ENCODE peak calls at places on chromosomes 1 and 21, in ten cellular contexts. Q, P, D, X, A, J, H, N, C and O are unnamed samples.

GRCh38 chr1:86938450-86938849 is 24.0 kb downstream of the HS2ST1 start:
- DNase-seq in Q (peak; percentile 15), P (no peak), D (no peak), X (no peak), A (no peak), J (no peak), H (no peak), N (no peak), C (no peak), O (peak; percentile 27)

GRCh38 chr1:41670558-41670957 is 186.1 kb upstream of the EDN2 start:
- DNase-seq in Q (peak; percentile 87), P (no peak), D (no peak), X (no peak), A (no peak), J (no peak), H (no peak), N (peak; percentile 36), C (peak; percentile 86), O (no peak)

GRCh38 chr1:19814681-19815503 is at the start of gene RNF186:
- DNase-seq in Q (no peak), P (no peak), D (no peak), X (no peak), A (peak; percentile 85), J (no peak), H (no peak), N (no peak), C (no peak), O (no peak)

GRCh38 chr21:21714396-21714795 is 716.2 kb downstream of the NCAM2 start:
- DNase-seq in Q (peak; percentile 82), P (no peak), D (no peak), X (no peak), A (no peak), J (no peak), H (no peak), N (peak; percentile 63), C (peak; percentile 91), O (no peak)

GRCh38 chr1:162232034-162232433 is 144.6 kb downstream of the SPATA46 start:
- DNase-seq in Q (no peak), P (no peak), D (no peak), X (no peak), A (no peak), J (no peak), H (no peak), N (no peak), C (no peak), O (no peak)

GRCh38 chr21:27713159-27714109 is 746.5 kb upstream of the ADAMTS5 start:
- DNase-seq in Q (no peak), P (no peak), D (no peak), X (no peak), A (no peak), J (no peak), H (no peak), N (peak; percentile 27), C (no peak), O (no peak)

GRCh38 chr1:242240061-242240460 is 241.2 kb upstream of the MAP1LC3C start:
- DNase-seq in Q (no peak), P (no peak), D (no peak), X (no peak), A (peak; percentile 31), J (no peak), H (no peak), N (no peak), C (no peak), O (no peak)

GRCh38 chr1:231460614-231461013 is 38.5 kb upstream of the EGLN1 start:
- DNase-seq in Q (no peak), P (peak; percentile 40), D (no peak), X (peak; percentile 37), A (no peak), J (no peak), H (peak; percentile 25), N (peak; percentile 18), C (no peak), O (no peak)

GRCh38 chr1:208714356-208714755 is 470.2 kb upstream of the PLXNA2 start:
- DNase-seq in Q (no peak), P (no peak), D (no peak), X (no peak), A (no peak), J (no peak), H (no peak), N (no peak), C (no peak), O (peak; percentile 55)

GRCh38 chr1:217443845-217444244 is 187.0 kb downstream of the GPATCH2 start:
- DNase-seq in Q (no peak), P (no peak), D (no peak), X (no peak), A (no peak), J (no peak), H (no peak), N (no peak), C (no peak), O (no peak)

GRCh38 chr1:28290851-28291250 is 31.5 kb downstream of the SESN2 start:
- DNase-seq in Q (no peak), P (no peak), D (no peak), X (no peak), A (no peak), J (no peak), H (no peak), N (no peak), C (no peak), O (no peak)

GRCh38 chr21:45554477-45555175 is 12.4 kb upstream of the SLC19A1 start:
- DNase-seq in Q (peak; percentile 48), P (peak; percentile 80), D (peak; percentile 45), X (peak; percentile 76), A (peak; percentile 67), J (peak; percentile 63), H (peak; percentile 89), N (peak; percentile 76), C (peak; percentile 63), O (peak; percentile 60)

GRCh38 chr1:226953175-226953800 is 13.2 kb downstream of the COQ8A start:
- DNase-seq in Q (peak; percentile 49), P (no peak), D (no peak), X (no peak), A (no peak), J (no peak), H (no peak), N (no peak), C (no peak), O (no peak)

GRCh38 chr21:44844256-44844655 is 26.4 kb upstream of the SUMO3 start:
- DNase-seq in Q (no peak), P (no peak), D (no peak), X (no peak), A (no peak), J (no peak), H (no peak), N (no peak), C (no peak), O (no peak)

GRCh38 chr1:27877115-27877416 is 4.7 kb downstream of the THEMIS2 start:
- DNase-seq in Q (no peak), P (no peak), D (no peak), X (no peak), A (no peak), J (no peak), H (no peak), N (no peak), C (no peak), O (no peak)

GRCh38 chr1:61609040-61609439 is 115.9 kb downstream of the TM2D1 start:
- DNase-seq in Q (no peak), P (no peak), D (no peak), X (no peak), A (no peak), J (no peak), H (no peak), N (no peak), C (no peak), O (no peak)

GRCh38 chr1:189962171-189962570 is 515.5 kb downstream of the BRINP3 start:
- DNase-seq in Q (peak; percentile 90), P (no peak), D (no peak), X (no peak), A (no peak), J (no peak), H (no peak), N (peak; percentile 84), C (peak; percentile 17), O (no peak)

GRCh38 chr1:67171978-67172377 is 5.7 kb downstream of the IL23R start:
- DNase-seq in Q (no peak), P (no peak), D (no peak), X (no peak), A (no peak), J (peak; percentile 17), H (no peak), N (no peak), C (no peak), O (no peak)

GRCh38 chr1:154306151-154306550 is 14.7 kb upstream of the AQP10 start:
- DNase-seq in Q (peak; percentile 31), P (no peak), D (no peak), X (no peak), A (no peak), J (no peak), H (no peak), N (peak; percentile 34), C (no peak), O (no peak)

GRCh38 chr1:62784509-62785365 is 805 bp downstream of the ATG4C start:
- DNase-seq in Q (peak; percentile 19), P (no peak), D (peak; percentile 74), X (no peak), A (peak; percentile 38), J (peak; percentile 66), H (no peak), N (peak; percentile 21), C (peak; percentile 1), O (peak; percentile 24)

GRCh38 chr21:45455321-45456013 is 50.5 kb downstream of the COL18A1 start:
- DNase-seq in Q (peak; percentile 22), P (no peak), D (peak; percentile 55), X (no peak), A (peak; percentile 39), J (no peak), H (no peak), N (peak; percentile 69), C (peak; percentile 19), O (no peak)

GRCh38 chr21:46347791-46348381 is 23.9 kb downstream of the PCNT start:
- DNase-seq in Q (no peak), P (no peak), D (no peak), X (no peak), A (no peak), J (no peak), H (no peak), N (peak; percentile 48), C (no peak), O (no peak)

GRCh38 chr1:201096977-201097856 is 15.0 kb downstream of the CACNA1S start:
- DNase-seq in Q (no peak), P (no peak), D (no peak), X (no peak), A (no peak), J (no peak), H (no peak), N (no peak), C (no peak), O (no peak)

GRCh38 chr1:21264913-21265312 is 25.4 kb downstream of the ECE1 start:
- DNase-seq in Q (peak; percentile 63), P (no peak), D (no peak), X (no peak), A (no peak), J (peak; percentile 34), H (no peak), N (peak; percentile 30), C (peak; percentile 23), O (no peak)

GRCh38 chr21:32641715-32642698 is 29.8 kb upstream of the CFAP298 start:
- DNase-seq in Q (no peak), P (no peak), D (peak; percentile 89), X (no peak), A (no peak), J (no peak), H (no peak), N (no peak), C (no peak), O (no peak)

GRCh38 chr1:68051475-68051874 is 1.0 kb upstream of the DIRAS3 start:
- DNase-seq in Q (peak; percentile 68), P (no peak), D (no peak), X (no peak), A (no peak), J (no peak), H (no peak), N (peak; percentile 82), C (peak; percentile 48), O (no peak)

GRCh38 chr1:66598670-66599069 is 64.7 kb downstream of the SGIP1 start:
- DNase-seq in Q (peak; percentile 88), P (no peak), D (no peak), X (no peak), A (no peak), J (peak; percentile 15), H (no peak), N (peak; percentile 67), C (peak; percentile 90), O (no peak)

GRCh38 chr21:41167348-41168342 is at the start of gene BACE2:
- DNase-seq in Q (peak; percentile 68), P (peak; percentile 4), D (peak; percentile 63), X (no peak), A (peak; percentile 53), J (no peak), H (peak; percentile 51), N (peak; percentile 87), C (peak; percentile 73), O (peak; percentile 69)